ENCODE peak calls at places on chromosomes 16 and 17, in five cellular contexts. I is A673, C is dorsolateral prefrontal cortex, L is OCI-LY7, U is left lung. W is an unnamed sample.

GRCh38 chr17:10370209-10370608 is 2.6 kb downstream of the MYH13 start:
- DNase-seq in I (no peak), U (no peak), L (no peak), C (no peak), W (no peak)

GRCh38 chr16:88017551-88018101 is 66.4 kb downstream of the BANP start:
- DNase-seq in L (no peak), C (peak), U (no peak), I (no peak), W (no peak)

GRCh38 chr16:52446076-52446475 is 100.9 kb downstream of the TOX3 start:
- DNase-seq in I (peak), U (no peak), C (no peak), L (no peak), W (peak)

GRCh38 chr16:23959069-23959800 is 123.5 kb downstream of the PRKCB start:
- DNase-seq in C (no peak), U (no peak), I (no peak), L (peak), W (no peak)

GRCh38 chr17:28946239-28946638 is 5.1 kb downstream of the PHF12 start:
- DNase-seq in C (no peak), I (peak), U (no peak), L (no peak), W (no peak)

GRCh38 chr17:2691069-2691871 is 20.3 kb downstream of the CLUH start:
- DNase-seq in U (no peak), C (no peak), I (no peak), L (no peak), W (no peak)

GRCh38 chr16:29765167-29766032 is 12.7 kb upstream of the ZG16 start:
- DNase-seq in U (peak), I (no peak), L (no peak), C (no peak), W (peak)

GRCh38 chr16:23867566-23867965 is 31.8 kb downstream of the PRKCB start:
- DNase-seq in U (no peak), C (no peak), I (peak), L (no peak), W (no peak)

GRCh38 chr16:19330801-19331484 is 45.4 kb downstream of the CLEC19A start:
- DNase-seq in I (no peak), C (no peak), L (no peak), U (no peak), W (no peak)

GRCh38 chr17:80262775-80263244 is 2.2 kb downstream of the RNF213 start:
- DNase-seq in U (no peak), L (no peak), C (no peak), I (no peak), W (no peak)

GRCh38 chr17:9587969-9588656 is 11.7 kb downstream of the CFAP52 start:
- DNase-seq in U (no peak), L (peak), I (no peak), C (peak), W (no peak)

GRCh38 chr16:4506450-4506849 is 30.3 kb downstream of the HMOX2 start:
- DNase-seq in L (peak), C (no peak), U (no peak), I (peak), W (peak)

GRCh38 chr17:46811978-46812583 is 6.4 kb downstream of the WNT3 start:
- DNase-seq in I (peak), U (no peak), L (no peak), C (no peak), W (peak)

GRCh38 chr16:57669476-57670162 is 1.5 kb downstream of the ADGRG3 start:
- DNase-seq in I (no peak), L (no peak), U (no peak), C (no peak), W (no peak)

GRCh38 chr17:73462830-73463229 is 151.0 kb upstream of the CDC42EP4 start:
- DNase-seq in L (no peak), U (no peak), I (no peak), C (no peak), W (no peak)

GRCh38 chr16:24508614-24509013 is 30.8 kb upstream of the RBBP6 start:
- DNase-seq in I (peak), L (no peak), U (no peak), C (no peak), W (peak)

GRCh38 chr16:30949655-30950515 is 1.0 kb downstream of the ORAI3 start:
- DNase-seq in L (peak), I (no peak), C (no peak), U (peak), W (peak)

GRCh38 chr17:18946536-18946935 is 5.4 kb upstream of the SLC5A10 start:
- DNase-seq in C (no peak), L (no peak), I (no peak), U (no peak), W (no peak)

GRCh38 chr17:37717627-37718382 is 27.1 kb downstream of the HNF1B start:
- DNase-seq in L (no peak), U (peak), I (no peak), C (no peak), W (no peak)

GRCh38 chr16:55478827-55479559 is at the start of gene MMP2:
- DNase-seq in U (peak), L (no peak), I (peak), C (no peak), W (peak)

GRCh38 chr17:71287246-71287828 is 833.5 kb upstream of the SOX9 start:
- DNase-seq in L (no peak), I (no peak), C (no peak), U (no peak), W (no peak)

GRCh38 chr17:50346313-50347086 is 574 bp downstream of the XYLT2 start:
- DNase-seq in C (no peak), I (no peak), L (no peak), U (peak), W (peak)

GRCh38 chr16:84105286-84105815 is 11.4 kb downstream of the MBTPS1 start:
- DNase-seq in U (no peak), C (no peak), I (no peak), L (no peak), W (no peak)

GRCh38 chr17:48517478-48517877 is 13.3 kb downstream of the HOXB1 start:
- DNase-seq in C (no peak), I (no peak), U (no peak), L (no peak), W (no peak)

GRCh38 chr17:4174556-4174955 is 31.6 kb downstream of the CYB5D2 start:
- DNase-seq in U (no peak), L (no peak), C (no peak), I (no peak), W (no peak)

GRCh38 chr16:8936421-8936820 is 27.3 kb downstream of the USP7 start:
- DNase-seq in U (no peak), C (no peak), I (peak), L (peak), W (peak)

GRCh38 chr16:67329901-67330300 is 3.3 kb downstream of the LRRC36 start:
- DNase-seq in I (no peak), U (no peak), C (no peak), L (no peak), W (no peak)

GRCh38 chr16:57886427-57886826 is 84.1 kb upstream of the KIFC3 start:
- DNase-seq in C (no peak), I (no peak), U (no peak), L (no peak), W (no peak)

GRCh38 chr17:43536236-43537088 is 9.7 kb downstream of the ETV4 start:
- DNase-seq in U (no peak), I (peak), C (no peak), L (peak), W (no peak)

GRCh38 chr17:27958708-27959381 is 65.7 kb upstream of the LYRM9 start:
- DNase-seq in I (no peak), U (no peak), L (no peak), C (no peak), W (no peak)

GRCh38 chr17:50457621-50458020 is 11.1 kb downstream of the CHAD start:
- DNase-seq in U (no peak), I (no peak), L (no peak), C (no peak), W (no peak)

GRCh38 chr16:6645758-6646423 is 686.8 kb upstream of the RBFOX1 start:
- DNase-seq in C (no peak), L (no peak), U (no peak), I (no peak), W (peak)

GRCh38 chr16:51268237-51268636 is 117.2 kb upstream of the SALL1 start:
- DNase-seq in I (no peak), L (no peak), U (no peak), C (peak), W (no peak)

GRCh38 chr17:61411944-61412859 is 12.6 kb downstream of the TBX2 start:
- DNase-seq in L (peak), U (peak), C (peak), I (peak), W (peak)

GRCh38 chr16:59330030-59330670 is 596.0 kb upstream of the GOT2 start:
- DNase-seq in I (no peak), L (no peak), U (no peak), C (no peak), W (no peak)

GRCh38 chr16:58299757-58300349 is 5.0 kb upstream of the PRSS54 start:
- DNase-seq in C (no peak), I (peak), L (peak), U (no peak), W (peak)

GRCh38 chr17:49252148-49252682 is 21.6 kb upstream of the PHOSPHO1 start:
- DNase-seq in I (no peak), C (no peak), L (no peak), U (peak), W (peak)

GRCh38 chr16:83981799-83982198 is 13.8 kb downstream of the NECAB2 start:
- DNase-seq in I (no peak), U (no peak), C (no peak), L (no peak), W (no peak)

DNA sequence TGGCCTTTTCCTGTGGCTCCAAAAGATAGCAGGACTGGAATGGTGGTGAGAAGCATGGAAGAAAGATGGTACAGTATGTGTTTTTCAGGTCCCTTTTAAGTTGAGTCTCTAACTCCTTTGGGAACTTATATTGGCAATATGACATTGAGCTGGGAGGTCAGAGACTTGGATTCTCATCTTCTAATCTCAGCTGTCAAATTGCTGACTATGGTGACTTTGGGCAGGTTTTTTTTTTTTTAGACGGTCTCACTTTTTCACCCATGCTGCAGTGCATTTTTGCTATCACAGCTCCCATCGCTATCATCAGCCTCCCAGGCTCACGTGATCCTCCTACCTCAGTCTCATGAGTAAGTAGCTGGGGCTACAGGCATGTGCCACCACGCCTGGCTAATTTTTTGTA is 15.1 kb upstream of the CDK5R1 start:
- DNase-seq in L (no peak), C (no peak), U (no peak), I (no peak), W (no peak)
- TF ChIP-seq CTCF in L (no peak), C (no peak), U (no peak), I (no peak), W (no peak)

GRCh38 chr17:78619334-78619733 is 42.1 kb upstream of the DNAH17 start:
- DNase-seq in U (peak), L (no peak), C (no peak), I (no peak), W (no peak)
- H3K27ac ChIP-seq in U (no peak), L (no peak), C (no peak), I (no peak), W (no peak)

GRCh38 chr17:45261577-45262515 is at the start of gene SPATA32:
- DNase-seq in U (peak), I (peak), L (peak), C (no peak), W (no peak)
- H3K4me3 ChIP-seq in U (peak), I (peak), L (peak), C (peak), W (no peak)

DNA sequence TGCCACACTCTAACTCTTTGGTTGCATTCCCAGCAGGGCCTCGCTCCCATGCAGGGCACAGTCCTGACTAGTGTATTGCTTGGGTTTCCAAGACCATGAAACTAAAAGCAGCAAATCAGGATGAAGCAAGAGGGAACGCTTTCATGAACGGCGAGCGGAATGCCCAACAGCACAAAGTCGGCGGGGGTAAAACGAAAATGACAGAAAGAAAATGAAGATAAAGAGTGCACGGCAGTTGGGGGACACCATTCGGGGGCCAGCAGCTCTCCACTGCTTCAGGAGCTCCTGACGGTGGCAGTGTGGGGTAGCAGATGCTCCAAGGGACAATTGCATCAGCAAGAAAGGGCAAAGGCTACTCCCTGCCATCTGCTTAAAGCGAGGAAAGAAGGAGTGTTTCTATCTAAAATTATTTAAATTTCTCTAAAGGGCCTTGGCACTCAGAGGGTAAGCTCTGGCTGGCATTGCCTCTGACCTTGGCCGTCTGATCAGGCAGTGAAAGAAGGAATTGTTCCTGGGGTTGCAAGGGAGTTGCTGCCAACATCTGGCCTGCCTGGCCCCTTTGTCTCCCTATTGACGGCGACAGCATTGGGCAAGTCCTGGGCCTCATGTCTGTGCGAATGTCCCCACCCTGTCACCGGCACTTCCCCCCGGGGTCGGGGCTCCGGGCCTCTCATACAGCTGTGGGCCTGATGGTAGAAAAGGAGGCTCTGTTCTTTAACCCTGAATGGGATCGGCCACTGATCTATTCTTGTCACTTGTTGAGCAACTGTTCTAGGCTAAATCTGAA is 138.2 kb downstream of the CMIP start:
- DNase-seq in U (no peak), L (no peak), C (peak), I (no peak), W (no peak)
- TF ChIP-seq CTCF in U (no peak), L (no peak), C (peak), I (peak), W (peak)

DNA sequence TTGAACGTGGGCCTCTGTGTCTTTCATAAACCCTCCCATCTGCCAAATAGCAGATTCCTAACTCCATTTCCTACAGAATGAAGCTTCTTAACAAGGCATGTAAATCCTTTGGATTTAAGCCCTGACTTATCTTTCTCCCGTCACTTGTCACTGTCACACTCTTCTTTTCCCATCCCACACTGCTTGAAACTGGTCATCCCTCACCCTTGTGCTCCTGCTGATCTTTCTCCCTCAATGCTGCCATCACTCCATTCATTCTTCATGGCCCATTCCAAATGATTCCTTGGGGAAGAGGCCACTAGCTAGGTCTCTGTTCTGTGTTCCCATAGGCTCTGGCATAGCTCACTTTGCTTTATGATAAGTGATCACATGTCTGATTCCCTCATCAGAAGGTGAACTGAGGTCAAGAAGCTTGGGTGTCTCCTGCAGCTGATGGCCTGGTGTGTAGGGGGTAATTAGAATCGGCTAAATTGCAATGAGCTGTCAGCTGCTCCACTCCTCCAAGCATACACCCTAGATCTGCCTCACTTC is 61.7 kb downstream of the PECAM1 start:
- DNase-seq in L (no peak), U (no peak), C (no peak), I (no peak), W (peak)
- H3K27ac ChIP-seq in L (no peak), U (peak), C (no peak), I (peak), W (peak)

DNA sequence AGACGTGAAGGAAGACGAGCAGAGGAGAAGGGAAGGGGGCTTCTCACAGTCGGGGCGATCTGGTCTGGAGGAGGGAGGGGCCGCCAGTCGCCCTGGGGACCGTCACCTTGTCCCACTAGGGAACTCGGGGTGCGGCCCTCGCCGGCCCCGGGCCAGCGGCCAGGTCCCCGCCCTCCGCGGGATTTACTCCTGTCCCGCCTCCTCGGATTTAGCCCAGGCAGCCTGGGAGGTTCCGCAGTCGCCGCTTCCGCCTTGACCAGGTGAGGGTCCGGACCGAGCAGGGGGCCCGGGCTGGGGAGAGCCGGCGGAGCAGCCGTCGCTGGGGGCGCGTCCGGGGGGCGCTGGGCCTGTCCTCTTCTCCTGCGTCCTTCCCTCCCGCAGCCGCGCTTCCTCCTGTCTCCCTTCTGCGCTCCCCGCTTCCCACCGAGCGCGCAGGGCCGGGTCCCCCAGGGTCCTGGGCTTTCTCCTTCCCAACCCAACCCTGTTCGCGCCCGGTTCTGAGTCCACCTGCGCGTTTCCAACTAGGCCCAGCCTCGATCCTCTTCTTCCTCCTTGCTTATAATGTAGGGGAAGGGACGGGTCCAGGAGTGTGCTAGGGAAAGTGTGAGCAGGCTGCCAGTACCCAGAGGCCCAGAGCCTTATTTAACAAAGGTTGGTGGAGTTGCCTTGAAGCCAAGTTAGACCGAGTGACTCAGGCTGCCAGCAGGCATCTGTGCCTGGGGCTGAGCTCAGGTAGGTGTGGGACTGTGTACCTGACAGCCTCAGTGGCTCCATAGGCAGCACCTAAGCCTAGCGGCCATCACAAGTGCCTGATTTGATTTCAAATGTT is at the start of gene TNK1:
- DNase-seq in I (no peak), C (no peak), U (peak), L (no peak), W (peak)
- H3K4me3 ChIP-seq in I (peak), C (peak), U (peak), L (no peak), W (peak)

DNA sequence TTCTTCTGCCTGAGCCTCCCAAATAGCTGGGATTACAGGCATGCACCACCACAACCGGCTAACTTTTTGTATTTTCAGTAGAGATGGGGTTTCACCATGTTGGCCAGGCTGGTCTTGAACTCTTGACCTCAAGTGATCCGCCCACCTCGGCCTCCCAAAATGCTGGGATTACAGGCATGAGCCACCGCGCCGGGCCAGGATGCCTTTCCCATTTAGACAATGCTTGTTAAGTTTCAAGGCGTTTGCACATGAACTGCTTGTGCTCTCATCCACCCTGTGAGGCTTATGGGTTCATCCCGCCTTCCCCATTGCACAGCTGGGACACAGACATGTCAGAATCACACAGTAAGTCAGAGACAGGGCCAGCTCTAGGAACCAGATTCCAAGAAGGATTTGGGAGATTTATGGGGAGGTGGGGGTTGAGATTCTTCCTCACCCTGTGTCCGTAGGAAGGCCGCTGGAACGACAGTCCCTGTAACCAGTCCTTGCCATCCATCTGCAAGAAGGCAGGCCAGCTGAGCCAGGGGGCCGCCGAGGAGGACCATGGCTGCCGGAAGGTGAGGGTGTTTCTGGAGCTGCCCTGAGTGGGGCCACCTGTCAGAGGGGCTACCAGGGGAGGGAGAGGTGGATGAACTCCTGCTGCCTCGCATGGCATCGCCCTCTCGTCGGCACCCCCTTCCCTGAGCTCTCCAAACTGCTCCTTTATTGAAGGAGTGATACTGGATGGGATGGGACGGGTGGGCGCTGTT is 46.3 kb downstream of the MRC2 start:
- DNase-seq in C (no peak), I (no peak), L (no peak), U (no peak), W (peak)
- TF ChIP-seq CTCF in C (no peak), I (no peak), L (no peak), U (no peak), W (no peak)

GRCh38 chr16:71328151-71328550 is 30.4 kb upstream of the CALB2 start:
- DNase-seq in U (no peak), L (no peak), C (no peak), I (no peak), W (no peak)

DNA sequence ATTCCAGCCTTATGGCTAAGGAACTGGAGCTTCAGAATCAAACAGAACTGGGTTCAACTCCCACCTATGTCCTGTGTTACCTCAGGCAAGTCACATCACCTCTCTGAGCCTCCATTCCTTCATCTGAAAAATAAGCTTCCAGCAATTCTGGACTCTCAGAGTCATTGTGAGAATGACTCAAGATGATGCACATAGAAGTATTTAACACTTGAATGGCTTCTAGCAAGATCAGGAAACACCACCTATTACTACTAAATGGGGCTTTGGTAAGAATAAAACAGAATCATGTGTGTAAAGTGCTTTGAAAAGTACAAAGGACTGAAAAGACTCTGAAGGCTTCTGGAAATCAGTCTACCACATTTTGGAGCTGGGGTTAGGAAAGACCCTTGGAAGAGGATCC is 30.8 kb upstream of the CALB2 start:
- DNase-seq in U (no peak), I (no peak), L (no peak), C (no peak), W (no peak)
- H3K27ac ChIP-seq in U (no peak), I (no peak), L (no peak), C (no peak), W (no peak)

W was measured in WERI-Rb-1.